ENCODE peak calls at places on chromosomes 2 and 18, in nine cellular contexts. E, B, F, J, T, Y, W, D and M are unnamed samples.

GRCh38 chr2:148955798-148956197 is 80.8 kb downstream of the KIF5C start:
- DNase-seq in E (no peak), B (no peak), F (no peak), J (no peak), T (no peak), Y (no peak), W (peak), D (no peak), M (no peak)

GRCh38 chr2:160431441-160431840 is 62.2 kb downstream of the RBMS1 start:
- DNase-seq in E (no peak), B (no peak), F (peak), J (no peak), T (no peak), Y (no peak), W (peak), D (no peak), M (no peak)

GRCh38 chr2:46913471-46914381 is 1.9 kb downstream of the MCFD2 start:
- DNase-seq in E (no peak), B (no peak), F (no peak), J (no peak), T (no peak), Y (peak), W (peak), D (no peak), M (no peak)

GRCh38 chr2:145085616-145086015 is 565.7 kb upstream of the ZEB2 start:
- DNase-seq in E (no peak), B (no peak), F (no peak), J (no peak), T (no peak), Y (no peak), W (no peak), D (no peak), M (no peak)

GRCh38 chr2:96505231-96505889 is at the start of gene NEURL3:
- DNase-seq in E (no peak), B (peak), F (no peak), J (no peak), T (no peak), Y (peak), W (peak), D (no peak), M (no peak)

GRCh38 chr2:159108178-159108893 is 139.9 kb downstream of the TANC1 start:
- DNase-seq in E (no peak), B (peak), F (no peak), J (no peak), T (no peak), Y (no peak), W (no peak), D (peak), M (no peak)

GRCh38 chr2:65316072-65316471 is 88.4 kb downstream of the ACTR2 start:
- DNase-seq in E (no peak), B (peak), F (no peak), J (no peak), T (no peak), Y (no peak), W (peak), D (peak), M (no peak)

GRCh38 chr2:9010866-9011265 is 7.4 kb upstream of the MBOAT2 start:
- DNase-seq in E (no peak), B (no peak), F (no peak), J (no peak), T (no peak), Y (no peak), W (no peak), D (no peak), M (no peak)

GRCh38 chr2:119819846-119820245 is 60.1 kb downstream of the PTPN4 start:
- DNase-seq in E (no peak), B (no peak), F (no peak), J (no peak), T (no peak), Y (no peak), W (no peak), D (no peak), M (no peak)

GRCh38 chr2:23499419-23499818 is 114.4 kb downstream of the KLHL29 start:
- DNase-seq in E (no peak), B (no peak), F (no peak), J (no peak), T (no peak), Y (no peak), W (no peak), D (no peak), M (no peak)

GRCh38 chr2:47551800-47552525 is 149.0 kb downstream of the MSH2 start:
- DNase-seq in E (no peak), B (no peak), F (no peak), J (no peak), T (no peak), Y (no peak), W (no peak), D (no peak), M (no peak)

GRCh38 chr2:45567288-45567963 is 43.6 kb downstream of the SRBD1 start:
- DNase-seq in E (no peak), B (no peak), F (no peak), J (no peak), T (no peak), Y (no peak), W (no peak), D (no peak), M (no peak)

GRCh38 chr2:240199133-240199870 is 58.8 kb upstream of the OTOS start:
- DNase-seq in E (no peak), B (no peak), F (no peak), J (no peak), T (no peak), Y (no peak), W (no peak), D (no peak), M (no peak)

GRCh38 chr2:65349863-65350262 is 82.5 kb downstream of the SPRED2 start:
- DNase-seq in E (no peak), B (no peak), F (no peak), J (peak), T (no peak), Y (no peak), W (peak), D (peak), M (no peak)

GRCh38 chr2:99489758-99490087 is at the start of gene REV1:
- DNase-seq in E (no peak), B (no peak), F (no peak), J (no peak), T (no peak), Y (no peak), W (no peak), D (no peak), M (no peak)

GRCh38 chr2:80499095-80499494 is 194.5 kb upstream of the LRRTM1 start:
- DNase-seq in E (peak), B (no peak), F (peak), J (no peak), T (no peak), Y (no peak), W (peak), D (no peak), M (no peak)

GRCh38 chr2:215654177-215654850 is 218.4 kb upstream of the FN1 start:
- DNase-seq in E (no peak), B (no peak), F (no peak), J (no peak), T (no peak), Y (no peak), W (no peak), D (no peak), M (no peak)

GRCh38 chr2:43154685-43155084 is 71.7 kb downstream of the ZFP36L2 start:
- DNase-seq in E (no peak), B (no peak), F (no peak), J (no peak), T (no peak), Y (no peak), W (no peak), D (no peak), M (no peak)

GRCh38 chr18:11887305-11888262 is 20.5 kb downstream of the MPPE1 start:
- DNase-seq in E (no peak), B (no peak), F (no peak), J (no peak), T (no peak), Y (no peak), W (no peak), D (no peak), M (no peak)

GRCh38 chr2:104867351-104868080 is 13.6 kb downstream of the POU3F3 start:
- DNase-seq in E (no peak), B (no peak), F (no peak), J (no peak), T (no peak), Y (no peak), W (no peak), D (no peak), M (no peak)

GRCh38 chr2:71462056-71462605 is 8.8 kb downstream of the DYSF start:
- DNase-seq in E (no peak), B (no peak), F (no peak), J (no peak), T (no peak), Y (no peak), W (no peak), D (no peak), M (no peak)

GRCh38 chr2:215498411-215498810 is 62.5 kb upstream of the FN1 start:
- DNase-seq in E (no peak), B (no peak), F (no peak), J (no peak), T (no peak), Y (no peak), W (peak), D (no peak), M (no peak)

GRCh38 chr2:118046628-118047210 is 32.8 kb upstream of the CCDC93 start:
- DNase-seq in E (no peak), B (no peak), F (peak), J (peak), T (no peak), Y (no peak), W (peak), D (no peak), M (peak)

GRCh38 chr2:8593239-8593638 is 88.6 kb upstream of the ID2 start:
- DNase-seq in E (no peak), B (no peak), F (no peak), J (no peak), T (no peak), Y (no peak), W (no peak), D (no peak), M (no peak)

GRCh38 chr2:23660227-23660626 is 266.7 kb downstream of the ATAD2B start:
- DNase-seq in E (no peak), B (no peak), F (no peak), J (no peak), T (no peak), Y (no peak), W (no peak), D (no peak), M (no peak)

GRCh38 chr18:55488473-55488872 is 99.5 kb downstream of the TCF4 start:
- DNase-seq in E (no peak), B (no peak), F (no peak), J (peak), T (no peak), Y (no peak), W (no peak), D (no peak), M (no peak)

GRCh38 chr2:18987592-18988073 is 370.8 kb downstream of the OSR1 start:
- DNase-seq in E (no peak), B (peak), F (no peak), J (no peak), T (no peak), Y (peak), W (peak), D (peak), M (no peak)

GRCh38 chr2:113720167-113720566 is 36.3 kb downstream of the SLC35F5 start:
- DNase-seq in E (no peak), B (no peak), F (peak), J (no peak), T (no peak), Y (no peak), W (no peak), D (no peak), M (no peak)

GRCh38 chr18:48375150-48375790 is 33.9 kb downstream of the ZBTB7C start:
- DNase-seq in E (no peak), B (no peak), F (no peak), J (no peak), T (no peak), Y (no peak), W (peak), D (no peak), M (no peak)